ENCODE peak calls at places on chromosomes 11 and 22, in eight cellular contexts. V is T-helper 9 cell; C is brain microvascular endothelial cell; F is activated CD8-positive, alpha-beta memory T cell treated with anti-CD3 and anti-CD28 coated beads, Interleukin-2, amount 50 U/mL, for 48 hours; K is stimulated activated CD4-positive, alpha-beta T cell treated with anti-CD3 and anti-CD28 coated beads, Interleukin-15, amount 100 ng/mL, for 1 hour; E is mammary epithelial cell; N is mesenchymal stem cell; Z is activated T-cell treated with anti-CD3 and anti-CD28 coated beads for 1 hour. W is an unnamed sample.

GRCh38 chr11:123536690-123537437 is 106.8 kb downstream of the GRAMD1B start:
- DNase-seq in C (no peak), F (no peak), V (no peak), N (peak; percentile 70), K (no peak), E (no peak), Z (no peak), W (no peak)

GRCh38 chr22:36595968-36596367 is 67.0 kb upstream of the EIF3D start:
- DNase-seq in K (no peak), E (no peak), N (no peak), Z (no peak), C (no peak), V (no peak), F (no peak), W (no peak)

GRCh38 chr22:50243704-50244419 is 961 bp downstream of the TUBGCP6 start:
- DNase-seq in V (no peak), F (no peak), Z (no peak), C (no peak), N (peak; percentile 37), K (no peak), E (no peak), W (no peak)

GRCh38 chr11:117832511-117832910 is 8.0 kb upstream of the FXYD2 start:
- DNase-seq in E (no peak), C (no peak), N (no peak), Z (no peak), F (peak; percentile 38), K (no peak), V (no peak), W (no peak)

GRCh38 chr11:108628326-108628725 is 34.8 kb upstream of the EXPH5 start:
- DNase-seq in K (no peak), V (no peak), N (no peak), C (no peak), E (no peak), F (no peak), Z (no peak), W (no peak)

GRCh38 chr11:46251954-46252353 is 25.5 kb upstream of the CREB3L1 start:
- DNase-seq in N (no peak), C (no peak), E (no peak), F (no peak), K (no peak), V (no peak), Z (no peak), W (no peak)

GRCh38 chr11:70005107-70005818 is 72.9 kb upstream of the ANO1 start:
- DNase-seq in E (no peak), C (peak; percentile 12), V (no peak), F (no peak), Z (no peak), K (no peak), N (peak; percentile 86), W (no peak)

GRCh38 chr11:86781546-86781945 is 18.8 kb upstream of the PRSS23 start:
- DNase-seq in N (no peak), F (no peak), C (no peak), Z (no peak), V (no peak), E (no peak), K (no peak), W (no peak)

GRCh38 chr11:115958089-115959000 is 454.1 kb upstream of the CADM1 start:
- DNase-seq in E (no peak), V (no peak), Z (no peak), F (no peak), N (no peak), K (no peak), C (no peak), W (no peak)

GRCh38 chr11:74989269-74989655 is 529 bp downstream of the NEU3 start:
- DNase-seq in K (no peak), V (no peak), E (peak; percentile 13), F (no peak), Z (no peak), C (peak; percentile 2), N (no peak), W (no peak)

GRCh38 chr11:63766501-63767270 is 1.9 kb downstream of the ZFTA start:
- DNase-seq in C (no peak), N (no peak), F (no peak), K (no peak), Z (no peak), V (no peak), E (no peak), W (no peak)

GRCh38 chr22:45805413-45805812 is 133.8 kb downstream of the ATXN10 start:
- DNase-seq in N (no peak), Z (no peak), V (no peak), F (no peak), C (peak; percentile 17), K (no peak), E (no peak), W (no peak)

GRCh38 chr11:126925321-126926093 is 75.1 kb downstream of the KIRREL3 start:
- DNase-seq in V (no peak), F (no peak), Z (no peak), K (no peak), E (peak; percentile 66), C (no peak), N (no peak), W (no peak)

GRCh38 chr11:108496643-108497256 is 1.4 kb downstream of the POGLUT3 start:
- DNase-seq in Z (no peak), K (no peak), N (peak; percentile 41), V (no peak), C (no peak), E (no peak), F (no peak), W (no peak)

GRCh38 chr11:84465040-84465439 is 1162.1 kb downstream of the DLG2 start:
- DNase-seq in C (no peak), N (no peak), Z (no peak), K (no peak), E (no peak), F (no peak), V (no peak), W (no peak)